ENCODE peak calls at places on chromosomes 1 and 21, in four cellular contexts. One of them, this sample, is unnamed.

GRCh38 chr1:24420547-24420946 is 4.9 kb downstream of the NIPAL3 start:
- DNase-seq in endothelial cell of umbilical vein: no peak
- DNase-seq in GM23338: no peak
- DNase-seq in colonic mucosa: no peak
- DNase-seq in this sample: no peak

GRCh38 chr1:169484683-169485426 is 889 bp downstream of the SLC19A2 start:
- DNase-seq in GM23338: peak; percentile 34
- DNase-seq in endothelial cell of umbilical vein: peak; percentile 66
- DNase-seq in colonic mucosa: peak; percentile 61
- DNase-seq in this sample: no peak

GRCh38 chr1:162040657-162041056 is 17.0 kb upstream of the OLFML2B start:
- DNase-seq in endothelial cell of umbilical vein: peak; percentile 40
- DNase-seq in GM23338: peak; percentile 63
- DNase-seq in colonic mucosa: no peak
- DNase-seq in this sample: no peak

GRCh38 chr21:29511076-29511475 is 212.4 kb downstream of the BACH1 start:
- DNase-seq in colonic mucosa: no peak
- DNase-seq in endothelial cell of umbilical vein: no peak
- DNase-seq in GM23338: no peak
- DNase-seq in this sample: no peak

GRCh38 chr1:40628903-40629292 is 36.6 kb downstream of the RIMS3 start:
- DNase-seq in GM23338: no peak
- DNase-seq in endothelial cell of umbilical vein: no peak
- DNase-seq in colonic mucosa: no peak
- DNase-seq in this sample: no peak

GRCh38 chr1:214459895-214460294 is 91.5 kb downstream of the PTPN14 start:
- DNase-seq in endothelial cell of umbilical vein: no peak
- DNase-seq in GM23338: no peak
- DNase-seq in colonic mucosa: no peak
- DNase-seq in this sample: no peak

GRCh38 chr1:15196807-15197530 is 43.4 kb downstream of the TMEM51 start:
- DNase-seq in GM23338: peak; percentile 43
- DNase-seq in colonic mucosa: peak; percentile 90
- DNase-seq in endothelial cell of umbilical vein: no peak
- DNase-seq in this sample: no peak

GRCh38 chr1:220999872-221000863 is 120.9 kb downstream of the HLX start:
- DNase-seq in colonic mucosa: peak; percentile 24
- DNase-seq in endothelial cell of umbilical vein: no peak
- DNase-seq in GM23338: no peak
- DNase-seq in this sample: no peak

GRCh38 chr1:116923421-116923820 is 13.7 kb downstream of the PTGFRN start:
- DNase-seq in endothelial cell of umbilical vein: peak; percentile 87
- DNase-seq in colonic mucosa: no peak
- DNase-seq in GM23338: no peak
- DNase-seq in this sample: no peak

GRCh38 chr1:1013105-1013921 is at the start of gene ISG15:
- DNase-seq in GM23338: peak; percentile 93
- DNase-seq in colonic mucosa: peak; percentile 94
- DNase-seq in endothelial cell of umbilical vein: peak; percentile 89
- DNase-seq in this sample: no peak

GRCh38 chr1:29083318-29084195 is 40.1 kb downstream of the TMEM200B start:
- DNase-seq in endothelial cell of umbilical vein: no peak
- DNase-seq in GM23338: no peak
- DNase-seq in colonic mucosa: no peak
- DNase-seq in this sample: peak; percentile 32

GRCh38 chr1:204263240-204263848 is 49.6 kb upstream of the GOLT1A start:
- DNase-seq in colonic mucosa: no peak
- DNase-seq in endothelial cell of umbilical vein: no peak
- DNase-seq in GM23338: no peak
- DNase-seq in this sample: no peak

GRCh38 chr1:182488803-182489202 is 38.9 kb downstream of the RGSL1 start:
- DNase-seq in colonic mucosa: no peak
- DNase-seq in GM23338: no peak
- DNase-seq in endothelial cell of umbilical vein: no peak
- DNase-seq in this sample: no peak

GRCh38 chr1:221392453-221392852 is 349.4 kb downstream of the DUSP10 start:
- DNase-seq in GM23338: no peak
- DNase-seq in endothelial cell of umbilical vein: peak; percentile 84
- DNase-seq in colonic mucosa: no peak
- DNase-seq in this sample: no peak

GRCh38 chr1:3483801-3484444 is 29.5 kb downstream of the ARHGEF16 start:
- DNase-seq in endothelial cell of umbilical vein: peak; percentile 25
- DNase-seq in colonic mucosa: peak; percentile 67
- DNase-seq in GM23338: peak; percentile 91
- DNase-seq in this sample: no peak

GRCh38 chr1:165463978-165464377 is 19.1 kb upstream of the RXRG start:
- DNase-seq in colonic mucosa: no peak
- DNase-seq in endothelial cell of umbilical vein: no peak
- DNase-seq in GM23338: peak; percentile 17
- DNase-seq in this sample: no peak
- H3K27ac ChIP-seq in colonic mucosa: no peak overlapping the region
- H3K27ac ChIP-seq in endothelial cell of umbilical vein: no peak overlapping the region
- H3K27ac ChIP-seq in GM23338: no peak overlapping the region
- H3K27ac ChIP-seq in this sample: no peak overlapping the region

GRCh38 chr1:12400030-12400693 is 170.3 kb downstream of the VPS13D start:
- DNase-seq in colonic mucosa: no peak
- DNase-seq in endothelial cell of umbilical vein: no peak
- DNase-seq in GM23338: no peak
- DNase-seq in this sample: no peak
- H3K27ac ChIP-seq in colonic mucosa: no peak overlapping the region
- H3K27ac ChIP-seq in endothelial cell of umbilical vein: no peak overlapping the region
- H3K27ac ChIP-seq in GM23338: no peak overlapping the region
- H3K27ac ChIP-seq in this sample: no peak overlapping the region

DNA sequence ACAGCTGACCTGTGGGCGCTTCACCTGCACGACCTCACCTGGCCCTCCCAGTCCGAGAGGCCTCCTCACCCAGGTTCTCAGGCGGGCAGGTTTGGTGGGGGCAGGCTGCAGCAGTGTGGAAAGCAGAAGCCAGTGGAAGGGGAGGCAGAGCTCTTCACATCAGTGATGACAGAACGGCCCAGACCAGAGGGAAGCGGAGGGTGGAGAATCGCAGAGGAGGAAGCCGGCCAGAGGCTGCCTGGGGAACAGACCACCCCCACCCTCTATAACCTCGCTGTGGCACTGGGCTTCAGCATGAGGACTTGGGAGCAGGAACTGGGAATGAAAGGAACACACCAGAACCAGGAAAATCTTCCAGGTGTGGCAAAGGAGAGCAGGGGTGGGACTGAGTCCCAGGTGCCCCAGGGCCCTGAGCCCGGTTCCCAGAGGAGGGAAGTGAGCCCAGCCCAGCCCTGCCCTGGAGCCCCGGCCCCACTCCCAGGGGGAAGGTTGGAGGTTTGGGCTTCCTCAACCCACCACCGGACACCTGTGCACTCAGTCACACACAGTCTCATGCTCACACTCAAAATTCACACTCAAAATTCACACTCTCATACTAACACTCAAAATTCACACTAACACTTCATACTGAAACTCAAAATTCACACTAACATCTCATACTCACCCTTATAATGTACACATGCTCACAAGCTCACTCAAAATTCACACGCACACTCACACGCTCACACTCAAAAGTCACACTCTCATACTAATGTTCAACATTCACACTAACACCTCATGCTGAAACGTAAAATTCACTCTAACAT is 265.0 kb upstream of the VAMP3 start:
- DNase-seq in GM23338: no peak
- DNase-seq in colonic mucosa: no peak
- DNase-seq in endothelial cell of umbilical vein: no peak
- DNase-seq in this sample: no peak
- H3K27ac ChIP-seq in GM23338: no peak overlapping the region
- H3K27ac ChIP-seq in colonic mucosa: no peak overlapping the region
- H3K27ac ChIP-seq in endothelial cell of umbilical vein: no peak overlapping the region
- H3K27ac ChIP-seq in this sample: no peak overlapping the region

DNA sequence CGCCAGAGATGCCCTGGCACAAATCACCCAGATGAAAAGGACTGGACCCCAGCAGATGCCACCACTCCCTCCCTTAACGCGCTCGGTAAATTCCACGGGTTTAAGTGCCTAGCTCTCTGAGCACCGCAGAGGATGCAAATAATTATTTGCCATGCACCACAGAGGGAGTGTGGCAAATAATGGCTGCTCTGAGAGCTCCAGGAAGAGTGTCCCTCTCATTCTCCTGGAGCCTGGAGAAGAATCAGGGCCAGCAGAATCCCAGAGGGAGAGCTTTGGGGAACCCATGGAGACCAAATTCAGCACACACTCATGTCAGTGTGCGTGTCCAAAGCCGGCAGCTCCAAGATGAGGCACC is 667 bp downstream of the HHIPL2 start:
- DNase-seq in colonic mucosa: no peak
- DNase-seq in GM23338: no peak
- DNase-seq in endothelial cell of umbilical vein: no peak
- DNase-seq in this sample: no peak
- H3K27ac ChIP-seq in colonic mucosa: no peak overlapping the region
- H3K27ac ChIP-seq in GM23338: no peak overlapping the region
- H3K27ac ChIP-seq in endothelial cell of umbilical vein: no peak overlapping the region
- H3K27ac ChIP-seq in this sample: peak overlapping the region; percentile 77

DNA sequence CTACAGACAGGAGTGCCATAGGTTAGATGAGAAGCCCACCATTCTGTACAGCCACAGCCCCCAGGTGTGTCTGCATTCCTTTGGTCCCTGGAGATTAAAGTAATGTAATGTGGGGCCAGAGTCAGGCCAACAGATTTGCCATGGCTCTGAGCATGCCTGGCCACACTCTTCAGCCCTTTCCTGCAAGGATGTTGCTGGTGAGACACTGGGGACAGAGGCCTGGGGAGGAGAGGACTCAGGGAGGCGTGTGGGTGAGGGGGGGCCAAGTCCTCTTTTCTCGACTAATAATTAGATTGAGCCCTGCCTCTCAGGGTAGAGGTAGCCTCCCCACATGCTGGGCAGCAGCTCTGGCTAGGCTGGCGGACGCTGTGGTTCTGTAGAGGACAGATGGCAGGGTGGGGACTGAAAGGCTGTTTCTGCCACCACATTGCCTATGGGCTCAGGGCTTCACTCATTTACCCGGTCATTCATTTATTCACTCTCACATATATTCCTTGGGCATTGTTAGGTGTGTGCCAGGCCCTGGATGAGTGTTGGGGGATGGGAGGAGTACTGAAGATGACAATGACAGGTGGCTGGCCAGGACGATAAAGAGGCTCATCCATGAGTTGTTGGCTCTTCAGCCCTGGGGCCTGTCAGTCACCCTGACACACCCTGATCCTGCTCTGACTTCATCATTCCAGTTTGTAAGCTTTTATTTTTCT is 7.1 kb upstream of the PRCC start:
- DNase-seq in colonic mucosa: no peak
- DNase-seq in GM23338: no peak
- DNase-seq in endothelial cell of umbilical vein: no peak
- DNase-seq in this sample: no peak
- H3K27ac ChIP-seq in colonic mucosa: no peak overlapping the region
- H3K27ac ChIP-seq in GM23338: peak overlapping the region; percentile 50
- H3K27ac ChIP-seq in endothelial cell of umbilical vein: no peak overlapping the region
- H3K27ac ChIP-seq in this sample: no peak overlapping the region

GRCh38 chr1:94709891-94710581 is 110.1 kb upstream of the SLC44A3 start:
- DNase-seq in colonic mucosa: no peak
- DNase-seq in endothelial cell of umbilical vein: no peak
- DNase-seq in GM23338: no peak
- DNase-seq in this sample: no peak

GRCh38 chr1:94708299-94708685 is 111.9 kb upstream of the SLC44A3 start:
- DNase-seq in endothelial cell of umbilical vein: no peak
- DNase-seq in colonic mucosa: no peak
- DNase-seq in GM23338: no peak
- DNase-seq in this sample: peak; percentile 84

GRCh38 chr1:94707321-94708298 is 112.5 kb upstream of the SLC44A3 start:
- DNase-seq in colonic mucosa: no peak
- DNase-seq in GM23338: no peak
- DNase-seq in endothelial cell of umbilical vein: no peak
- DNase-seq in this sample: peak; percentile 73

GRCh38 chr1:94705755-94706154 is 114.4 kb upstream of the SLC44A3 start:
- DNase-seq in endothelial cell of umbilical vein: no peak
- DNase-seq in GM23338: no peak
- DNase-seq in colonic mucosa: no peak
- DNase-seq in this sample: no peak

DNA sequence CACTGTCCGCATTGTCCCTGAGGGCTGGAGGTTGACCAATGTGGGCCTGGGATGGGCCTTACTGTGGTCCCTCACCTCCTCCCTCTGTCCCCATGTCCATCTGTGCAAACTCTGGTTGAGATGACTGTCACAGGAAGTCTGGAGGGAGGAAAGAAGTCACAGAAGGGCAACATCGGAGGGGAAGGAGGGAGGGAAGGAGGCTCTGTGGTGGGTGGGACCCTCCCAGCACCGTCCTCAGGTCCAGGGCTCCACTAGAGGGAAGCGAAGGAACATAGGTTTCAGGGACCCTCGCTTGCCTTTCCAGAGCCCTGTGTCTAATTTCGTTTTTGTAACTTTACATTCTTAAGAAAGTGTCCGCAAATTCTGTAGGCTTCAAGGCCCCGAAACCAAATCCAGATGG is 111.3 kb upstream of the SLC44A3 start:
- DNase-seq in colonic mucosa: no peak
- DNase-seq in endothelial cell of umbilical vein: no peak
- DNase-seq in GM23338: no peak
- DNase-seq in this sample: no peak
- H3K27ac ChIP-seq in colonic mucosa: no peak overlapping the region
- H3K27ac ChIP-seq in endothelial cell of umbilical vein: no peak overlapping the region
- H3K27ac ChIP-seq in GM23338: no peak overlapping the region
- H3K27ac ChIP-seq in this sample: peak overlapping the region; percentile 100